ENCODE peak calls at places on chromosomes 7 and 10, in six cellular contexts. M is CD4-positive, CD25-positive, alpha-beta regulatory T cell; C is cardiac muscle cell; R is tibial nerve; V is psoas muscle; E is GM23338. X is an unnamed sample. For H3K27me3, the result is how much of the 10 kb centered on the place peaks cover.

GRCh38 chr7:121697731-121698396 is 175.1 kb upstream of the PTPRZ1 start:
- DNase-seq in M (no peak), C (no peak), R (no peak), E (no peak), V (no peak), X (no peak)

GRCh38 chr10:119742988-119743646 is 17.3 kb downstream of the INPP5F start:
- DNase-seq in C (peak), V (no peak), R (no peak), E (no peak), M (no peak), X (no peak)

GRCh38 chr7:16660702-16661464 is 14.9 kb downstream of the BZW2 start:
- DNase-seq in V (no peak), C (peak), R (no peak), E (no peak), M (no peak), X (no peak)

GRCh38 chr10:119539359-119539651 is 3.2 kb downstream of the RGS10 start:
- DNase-seq in M (no peak), R (no peak), C (no peak), E (no peak), V (no peak), X (peak)

GRCh38 chr10:30882281-30882680 is 149.4 kb downstream of the ZNF438 start:
- DNase-seq in V (no peak), R (no peak), C (no peak), E (no peak), M (no peak), X (no peak)

GRCh38 chr7:71472962-71473361 is 341.0 kb downstream of the GALNT17 start:
- DNase-seq in V (no peak), M (no peak), R (no peak), E (peak), C (no peak), X (no peak)

GRCh38 chr7:45581271-45581780 is 7.2 kb downstream of the ADCY1 start:
- DNase-seq in C (no peak), R (no peak), V (no peak), M (no peak), E (no peak), X (no peak)

GRCh38 chr10:91635401-91636400 is 2.8 kb upstream of the PPP1R3C start:
- DNase-seq in R (peak), E (peak), V (no peak), M (peak), C (peak), X (peak)

GRCh38 chr7:111429781-111430180 is 132.5 kb downstream of the IMMP2L start:
- DNase-seq in R (no peak), M (no peak), C (no peak), V (no peak), E (no peak), X (no peak)

GRCh38 chr10:97542169-97543024 is 30.2 kb upstream of the ANKRD2 start:
- DNase-seq in V (peak), M (no peak), C (no peak), E (no peak), R (peak), X (no peak)

GRCh38 chr7:98423043-98423442 is 22.2 kb upstream of the BAIAP2L1 start:
- DNase-seq in V (no peak), M (no peak), C (no peak), R (no peak), E (no peak), X (no peak)

DNA sequence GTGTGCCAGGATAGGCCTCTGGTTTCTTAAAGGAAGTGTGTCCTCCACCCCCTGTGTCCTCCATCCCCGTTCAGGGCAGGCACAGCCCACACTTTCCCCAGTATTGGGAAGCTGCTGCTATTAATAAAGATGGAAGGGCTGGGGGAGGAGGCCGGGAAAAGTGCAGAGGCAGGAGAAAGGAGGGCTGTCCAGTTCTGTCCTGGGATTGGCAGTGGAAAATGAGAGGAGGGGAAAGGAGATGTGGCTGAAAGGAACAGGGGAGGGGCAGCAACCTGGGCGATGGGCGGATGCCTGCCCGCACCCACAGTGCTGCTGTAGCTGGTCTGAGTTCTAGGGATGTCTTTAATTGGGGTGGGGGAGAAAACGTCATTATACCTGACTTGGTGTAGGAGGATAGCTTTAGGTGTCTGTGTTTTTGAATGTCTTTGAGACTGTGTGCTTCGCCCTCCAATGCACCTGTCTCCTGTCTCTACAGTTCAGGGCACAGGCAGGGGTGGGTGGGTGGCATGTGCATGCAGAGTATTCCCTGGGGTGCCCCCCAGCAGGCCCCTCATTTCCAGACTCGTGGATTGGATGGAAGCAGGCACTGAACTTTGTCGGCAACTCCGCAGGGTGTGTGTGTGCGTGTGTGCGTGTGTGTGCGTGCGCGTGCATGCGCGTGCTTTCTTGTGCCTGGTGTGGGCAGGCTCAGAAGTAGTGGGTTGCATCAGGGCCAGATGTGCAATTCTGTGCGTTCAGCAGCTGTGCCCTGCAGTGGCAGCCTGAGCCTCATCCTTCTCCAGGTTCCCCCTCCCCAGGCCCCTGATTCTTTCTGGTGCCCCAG is 2.5 kb downstream of the TRIM8 start:
- DNase-seq in V (peak), E (no peak), C (peak), R (peak), M (peak), X (peak)
- H3K27ac ChIP-seq in V (peak), E (no peak), C (peak), R (peak), M (peak), X (peak)

DNA sequence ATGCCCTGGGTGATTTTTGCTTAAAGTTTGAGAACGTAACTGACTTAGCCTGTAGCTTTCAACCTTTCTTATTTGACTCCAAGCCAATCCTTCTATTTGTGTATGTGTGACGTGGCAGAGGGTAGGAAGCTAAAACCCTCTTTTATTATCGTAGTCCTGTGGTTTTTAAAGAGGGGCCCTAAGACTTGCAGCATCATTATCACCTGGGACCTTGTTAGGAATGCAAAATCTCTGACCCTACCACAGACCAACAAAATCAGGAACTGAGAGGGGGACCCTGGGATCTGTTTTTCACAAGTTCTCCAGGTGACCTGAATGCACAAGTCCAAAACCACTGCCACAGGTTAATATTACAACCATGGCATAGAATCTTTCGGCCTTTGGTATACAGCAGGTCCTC is 80.1 kb downstream of the OSBPL3 start:
- DNase-seq in E (no peak), C (no peak), M (no peak), R (no peak), V (no peak), X (no peak)
- H3K4me3 ChIP-seq in E (no peak), C (no peak), M (no peak), R (no peak), V (no peak), X (no peak)

GRCh38 chr7:131688738-131689661 is 132.6 kb upstream of the PODXL start:
- DNase-seq in C (peak), V (peak), R (peak), E (peak), M (peak), X (no peak)

GRCh38 chr7:131687296-131687695 is 130.9 kb upstream of the PODXL start:
- DNase-seq in E (no peak), M (no peak), R (no peak), V (no peak), C (no peak), X (no peak)

GRCh38 chr7:131690446-131690845 is 134.0 kb upstream of the PODXL start:
- DNase-seq in E (no peak), R (no peak), V (no peak), C (no peak), M (no peak), X (no peak)

GRCh38 chr7:131691454-131692130 is 135.2 kb upstream of the PODXL start:
- DNase-seq in E (no peak), M (no peak), R (no peak), C (no peak), V (no peak), X (no peak)

DNA sequence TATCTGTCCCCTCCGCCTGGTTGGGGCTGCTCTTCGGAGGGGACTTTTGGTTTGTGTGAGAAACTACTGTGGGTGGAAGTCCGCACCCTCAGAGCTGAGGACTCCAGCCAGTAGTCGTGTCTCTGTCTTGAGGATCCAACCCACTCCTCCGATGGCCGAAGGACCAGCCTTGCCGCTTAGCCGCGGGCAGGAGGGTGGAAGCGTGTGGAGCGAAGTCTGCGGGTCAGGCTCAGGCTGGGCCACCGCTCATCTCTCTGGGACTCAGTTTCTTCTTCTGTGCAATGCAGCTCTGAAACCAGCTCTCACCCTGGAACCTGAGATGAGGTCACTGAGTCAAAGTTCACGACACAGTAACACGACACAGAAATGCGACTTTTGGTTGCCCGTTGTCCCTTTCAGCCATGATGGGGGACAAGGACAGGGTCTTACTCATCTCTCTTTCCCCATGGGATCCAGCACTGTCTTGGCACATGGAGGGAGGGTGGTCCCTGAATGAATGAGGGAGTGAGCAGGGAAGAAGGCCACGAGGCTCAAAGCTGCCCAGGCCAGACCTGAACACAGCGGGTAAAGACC is 133.3 kb upstream of the PODXL start:
- DNase-seq in V (no peak), C (no peak), E (no peak), M (no peak), R (no peak), X (no peak)
- H3K27me3 ChIP-seq in V (under half), C (under half), E (under half), M (under half), R (under half), X (under half)

DNA sequence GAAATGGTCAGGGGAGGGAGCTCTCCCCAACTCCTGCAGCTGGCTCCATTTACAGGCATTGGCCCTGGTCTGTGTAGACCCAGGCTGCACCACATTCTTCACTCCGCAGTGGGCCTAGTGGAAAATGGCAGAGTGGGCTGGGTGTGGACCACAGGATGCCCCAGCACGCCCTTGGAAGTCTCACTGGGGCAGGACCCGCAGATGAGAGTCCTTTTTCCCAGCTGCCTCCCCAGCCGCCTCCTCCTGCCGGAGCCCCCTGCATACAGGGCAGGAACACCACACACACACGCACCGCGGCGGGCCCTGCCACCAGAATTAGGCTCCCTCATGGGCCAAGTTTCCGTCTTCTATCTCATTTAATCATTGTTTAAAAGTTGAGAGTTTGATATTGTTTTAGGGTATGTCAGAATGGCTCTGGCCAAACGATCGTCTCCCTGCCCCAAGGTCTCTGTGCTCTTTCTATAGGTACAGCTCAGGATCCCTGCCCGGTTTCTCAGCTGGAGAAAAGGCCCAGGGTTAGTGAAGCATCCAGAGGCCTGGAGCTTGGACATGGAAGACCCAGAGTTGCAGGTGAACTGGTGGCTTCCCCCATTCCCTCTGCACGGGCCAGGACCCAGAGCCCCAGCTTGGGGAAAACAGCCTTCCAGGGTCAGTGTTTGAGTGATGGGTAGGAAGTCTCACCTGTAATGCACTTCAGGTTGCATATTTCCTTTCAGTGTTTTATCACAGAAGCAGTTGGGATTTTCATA is 42.0 kb downstream of the ZNF467 start:
- DNase-seq in V (peak), M (no peak), E (no peak), R (no peak), C (no peak), X (no peak)
- H3K27ac ChIP-seq in V (peak), M (no peak), E (no peak), R (no peak), C (no peak), X (no peak)

GRCh38 chr10:26931223-26931622 is 70.5 kb upstream of the ABI1 start:
- DNase-seq in R (no peak), C (peak), E (peak), M (peak), V (no peak), X (no peak)
- H3K4me3 ChIP-seq in R (no peak), C (no peak), E (peak), M (no peak), V (peak), X (no peak)

GRCh38 chr10:113895018-113895417 is 40.6 kb downstream of the NHLRC2 start:
- DNase-seq in E (no peak), V (no peak), R (no peak), M (no peak), C (no peak), X (no peak)

GRCh38 chr10:113899952-113900598 is 45.6 kb downstream of the NHLRC2 start:
- DNase-seq in V (no peak), E (no peak), C (no peak), M (no peak), R (no peak), X (no peak)

GRCh38 chr10:113894581-113894980 is 40.1 kb downstream of the NHLRC2 start:
- DNase-seq in M (no peak), V (no peak), C (no peak), R (no peak), E (no peak), X (no peak)

GRCh38 chr10:113893570-113893969 is 39.1 kb downstream of the NHLRC2 start:
- DNase-seq in C (peak), M (no peak), V (no peak), R (no peak), E (no peak), X (no peak)

GRCh38 chr10:113897693-113898618 is 43.5 kb downstream of the NHLRC2 start:
- DNase-seq in R (no peak), M (no peak), V (no peak), E (no peak), C (peak), X (no peak)
- H3K27me3 ChIP-seq in R (under half), M (under half), V (under half), E (under half), C (under half), X (under half)

GRCh38 chr10:131001438-131001837 is 310.1 kb downstream of the TCERG1L start:
- DNase-seq in M (no peak), E (no peak), V (no peak), C (no peak), R (no peak), X (no peak)
- H3K27ac ChIP-seq in M (no peak), E (no peak), V (no peak), C (no peak), R (no peak), X (no peak)

DNA sequence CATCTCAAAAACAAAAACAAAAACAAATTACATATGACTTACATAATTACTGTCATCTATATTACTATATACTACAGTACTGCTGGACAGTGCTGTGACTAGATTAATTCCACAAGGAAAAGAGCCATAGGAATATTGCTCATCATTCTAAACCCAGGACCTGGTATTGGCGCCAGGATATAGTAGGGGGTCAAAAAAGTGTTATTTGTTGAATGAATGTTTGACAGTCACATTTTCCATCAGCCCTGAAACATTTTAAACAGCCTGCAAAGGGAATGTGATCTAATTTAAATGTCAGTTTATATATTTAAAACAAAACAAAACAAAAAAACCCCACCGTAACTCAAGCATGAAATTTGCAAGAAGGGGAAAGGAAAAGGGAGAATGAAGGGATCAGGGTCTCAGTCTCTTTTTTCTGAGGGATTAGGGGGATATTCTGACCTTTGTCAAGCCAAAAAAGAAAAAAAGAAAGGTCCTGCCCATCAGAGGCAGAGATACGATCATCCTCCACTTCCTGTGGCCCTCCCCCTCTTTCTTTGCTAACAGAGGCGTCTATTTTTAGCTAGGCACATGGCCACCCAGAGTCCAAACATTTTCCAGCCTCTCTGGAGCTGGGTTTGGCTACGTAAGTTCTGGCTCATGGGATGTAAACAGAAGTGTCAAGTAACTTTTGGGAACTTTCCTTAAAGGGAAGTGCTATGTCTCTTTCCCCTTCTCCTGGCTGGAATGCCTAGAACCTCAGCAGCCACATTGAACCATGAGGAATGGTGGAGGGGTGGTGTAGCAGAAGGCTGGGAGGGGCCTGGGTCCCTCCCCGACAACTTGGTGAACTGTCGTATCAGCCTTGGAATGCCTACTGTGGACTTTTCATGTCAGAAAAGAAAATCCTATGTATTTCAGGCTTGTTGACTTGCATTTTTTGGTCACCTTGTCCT is 44.6 kb upstream of the DLG5 start:
- DNase-seq in E (peak), M (peak), R (peak), C (peak), V (peak), X (no peak)
- H3K4me3 ChIP-seq in E (no peak), M (no peak), R (no peak), C (no peak), V (peak), X (no peak)

DNA sequence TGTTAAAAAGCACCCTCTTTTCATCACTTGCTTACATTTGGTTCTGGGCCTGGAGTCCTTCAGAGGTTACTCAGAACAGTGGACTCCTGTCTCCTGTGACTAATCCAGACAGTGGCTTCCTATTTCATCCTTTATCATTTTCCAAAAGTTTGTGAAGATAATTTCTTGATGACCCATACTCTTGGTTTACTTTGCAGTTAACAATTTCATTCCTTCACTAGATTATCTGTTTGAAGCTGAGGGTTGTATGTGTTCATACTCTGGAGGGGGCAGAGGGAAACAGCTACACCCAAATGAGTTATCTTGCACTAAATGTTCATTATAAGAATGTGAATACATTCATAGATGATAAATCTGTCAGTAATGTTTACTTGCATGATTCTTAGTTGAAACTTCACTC is 124.7 kb downstream of the ZNF248 start:
- DNase-seq in E (no peak), R (no peak), M (no peak), V (no peak), C (no peak), X (no peak)
- H3K27me3 ChIP-seq in E (under half), R (under half), M (under half), V (under half), C (under half), X (under half)

X was measured in naive thymus-derived CD4-positive, alpha-beta T cell.